ENCODE peak calls at places on chromosomes 5 and 9, in four cellular contexts. A is esophagus squamous epithelium, E is aorta, I is lung. X is an unnamed sample.

GRCh38 chr5:179608131-179608581 is 15.3 kb downstream of the HNRNPH1 start:
- DNase-seq in A (no peak), I (no peak), E (no peak), X (no peak)

GRCh38 chr9:129601082-129601674 is 19.7 kb downstream of the C9orf50 start:
- DNase-seq in I (no peak), A (no peak), E (no peak), X (no peak)

GRCh38 chr5:137034764-137035479 is 464.2 kb downstream of the SPOCK1 start:
- DNase-seq in I (no peak), A (no peak), E (no peak), X (no peak)

GRCh38 chr5:125536582-125536981 is 790.1 kb upstream of the ZNF608 start:
- DNase-seq in A (no peak), I (no peak), E (no peak), X (no peak)

GRCh38 chr5:168364738-168365550 is 73.5 kb downstream of the WWC1 start:
- DNase-seq in E (no peak), A (no peak), I (peak; percentile 82), X (no peak)

GRCh38 chr5:135156715-135157404 is 122.8 kb upstream of the PITX1 start:
- DNase-seq in A (no peak), I (no peak), E (no peak), X (no peak)

GRCh38 chr9:127538849-127539258 is 73.2 kb upstream of the STXBP1 start:
- DNase-seq in E (no peak), I (no peak), A (no peak), X (no peak)

GRCh38 chr5:151476054-151476453 is 28.7 kb downstream of the SLC36A1 start:
- DNase-seq in I (no peak), E (no peak), A (no peak), X (no peak)

GRCh38 chr9:107235765-107236442 is 47.2 kb upstream of the RAD23B start:
- DNase-seq in E (no peak), I (no peak), A (no peak), X (no peak)

GRCh38 chr5:172052454-172053236 is 46.2 kb upstream of the FBXW11 start:
- DNase-seq in A (no peak), E (peak; percentile 81), I (no peak), X (no peak)

GRCh38 chr5:139116256-139116655 is 81.9 kb downstream of the SIL1 start:
- DNase-seq in I (no peak), E (no peak), A (no peak), X (no peak)

GRCh38 chr9:12996971-12997370 is 222.2 kb downstream of the LURAP1L start:
- DNase-seq in I (no peak), A (no peak), E (no peak), X (peak; percentile 33)

GRCh38 chr5:138240690-138241385 is 27.7 kb upstream of the CDC23 start:
- DNase-seq in A (no peak), I (no peak), E (no peak), X (no peak)

GRCh38 chr9:29325855-29326254 is 1752.6 kb upstream of the C9orf72 start:
- DNase-seq in E (no peak), I (no peak), A (no peak), X (peak; percentile 7)

GRCh38 chr5:146233441-146233840 is 30.0 kb downstream of the RBM27 start:
- DNase-seq in E (peak; percentile 51), I (no peak), A (no peak), X (no peak)

GRCh38 chr5:6703791-6704190 is 9.4 kb upstream of the TENT4A start:
- DNase-seq in E (no peak), I (no peak), A (no peak), X (no peak)

GRCh38 chr5:71862661-71863060 is 143.6 kb downstream of the CARTPT start:
- DNase-seq in I (no peak), E (no peak), A (no peak), X (no peak)

GRCh38 chr5:165196961-165197360 is 1691.5 kb downstream of the MAT2B start:
- DNase-seq in A (no peak), I (no peak), E (no peak), X (peak; percentile 51)

GRCh38 chr5:9067129-9067528 is 478.7 kb downstream of the SEMA5A start:
- DNase-seq in A (no peak), E (no peak), I (no peak), X (no peak)

GRCh38 chr5:9066349-9066748 is 479.5 kb downstream of the SEMA5A start:
- DNase-seq in I (no peak), E (no peak), A (no peak), X (no peak)

GRCh38 chr5:9063615-9064245 is 482.1 kb downstream of the SEMA5A start:
- DNase-seq in I (no peak), E (no peak), A (no peak), X (no peak)

DNA sequence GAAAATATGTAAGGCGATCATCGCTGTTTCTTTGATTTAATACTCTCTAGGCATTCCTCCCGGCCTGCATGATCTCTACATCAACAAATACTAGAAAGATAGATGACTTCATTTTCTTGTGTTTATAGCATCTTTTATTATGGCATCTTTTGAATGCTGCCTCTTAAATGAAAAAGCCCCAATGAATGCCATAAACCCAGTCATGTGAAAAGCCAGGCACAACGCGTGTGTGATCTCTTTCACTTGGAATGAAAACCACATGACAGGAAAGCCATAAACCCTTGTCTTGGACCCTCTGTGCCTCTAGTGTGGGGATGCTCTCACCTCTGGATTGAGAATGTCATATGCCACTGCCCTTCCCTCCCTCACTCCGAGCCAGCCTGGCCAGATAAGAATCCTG is 476.2 kb downstream of the SEMA5A start:
- DNase-seq in A (no peak), I (no peak), E (no peak), X (no peak)
- H3K9me3 ChIP-seq in A (no peaks in the 10 kb centered on the region), I (no peaks in the 10 kb centered on the region), E (peaks cover 2% of the 10 kb centered on the region), X (peaks cover 3% of the 10 kb centered on the region)

GRCh38 chr5:18003312-18003711 is 369.1 kb downstream of the TAF11L14 start:
- DNase-seq in E (no peak), A (no peak), I (no peak), X (no peak)

GRCh38 chr5:18003784-18004183 is 369.5 kb downstream of the TAF11L14 start:
- DNase-seq in A (no peak), E (no peak), I (no peak), X (no peak)

GRCh38 chr5:17996002-17996401 is 361.7 kb downstream of the TAF11L14 start:
- DNase-seq in A (no peak), E (no peak), I (no peak), X (no peak)

DNA sequence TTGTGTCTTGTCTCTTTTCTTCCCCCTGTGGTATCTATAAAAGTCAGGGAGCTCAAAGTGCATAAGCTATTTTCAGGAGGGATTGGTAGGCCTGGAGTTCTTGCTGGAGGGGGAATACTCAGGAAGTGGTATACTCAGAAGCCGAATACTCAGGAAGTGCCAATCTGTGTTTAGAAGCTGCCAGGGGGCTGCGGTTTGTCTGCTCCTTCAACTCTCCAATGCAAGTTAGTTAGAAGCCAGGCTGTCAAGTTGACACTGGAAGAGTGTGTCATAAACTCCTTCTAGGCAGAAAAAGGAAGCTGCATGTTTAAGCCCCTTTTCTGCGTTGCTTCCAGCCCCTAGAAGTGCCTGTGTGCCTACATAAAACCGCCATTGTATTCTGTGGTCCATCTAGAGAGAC is 366.5 kb downstream of the TAF11L14 start:
- DNase-seq in A (no peak), E (no peak), I (no peak), X (no peak)
- H3K9me3 ChIP-seq in A (no peaks in the 10 kb centered on the region), E (no peaks in the 10 kb centered on the region), I (no peaks in the 10 kb centered on the region), X (no peaks in the 10 kb centered on the region)

GRCh38 chr5:158616707-158617106 is 483.0 kb downstream of the EBF1 start:
- DNase-seq in A (no peak), I (no peak), E (no peak), X (no peak)

GRCh38 chr5:158619083-158619788 is 480.5 kb downstream of the EBF1 start:
- DNase-seq in A (no peak), I (no peak), E (no peak), X (no peak)

GRCh38 chr5:158623971-158624370 is 475.7 kb downstream of the EBF1 start:
- DNase-seq in I (no peak), A (no peak), E (no peak), X (no peak)

DNA sequence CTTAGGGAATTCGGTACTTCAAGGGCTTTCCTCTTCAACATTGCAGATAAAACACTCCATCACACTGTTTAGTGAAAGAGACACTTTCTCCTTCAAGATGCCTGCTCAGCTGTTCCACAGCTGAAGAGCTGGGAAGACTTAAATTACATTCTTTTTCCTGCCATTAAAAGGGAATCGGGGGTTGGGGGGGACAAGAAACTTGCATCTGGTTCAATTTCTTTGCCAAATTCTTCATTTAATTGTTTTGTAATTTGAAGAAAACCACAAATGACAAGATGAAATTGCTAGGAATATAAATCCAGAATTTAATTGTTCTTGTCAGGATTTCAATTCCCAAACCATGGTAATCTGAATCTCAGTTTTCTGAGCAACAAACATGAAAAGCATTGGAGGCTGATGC is 478.3 kb downstream of the EBF1 start:
- DNase-seq in I (no peak), A (no peak), E (no peak), X (no peak)
- H3K9me3 ChIP-seq in I (no peaks in the 10 kb centered on the region), A (no peaks in the 10 kb centered on the region), E (no peaks in the 10 kb centered on the region), X (no peaks in the 10 kb centered on the region)

DNA sequence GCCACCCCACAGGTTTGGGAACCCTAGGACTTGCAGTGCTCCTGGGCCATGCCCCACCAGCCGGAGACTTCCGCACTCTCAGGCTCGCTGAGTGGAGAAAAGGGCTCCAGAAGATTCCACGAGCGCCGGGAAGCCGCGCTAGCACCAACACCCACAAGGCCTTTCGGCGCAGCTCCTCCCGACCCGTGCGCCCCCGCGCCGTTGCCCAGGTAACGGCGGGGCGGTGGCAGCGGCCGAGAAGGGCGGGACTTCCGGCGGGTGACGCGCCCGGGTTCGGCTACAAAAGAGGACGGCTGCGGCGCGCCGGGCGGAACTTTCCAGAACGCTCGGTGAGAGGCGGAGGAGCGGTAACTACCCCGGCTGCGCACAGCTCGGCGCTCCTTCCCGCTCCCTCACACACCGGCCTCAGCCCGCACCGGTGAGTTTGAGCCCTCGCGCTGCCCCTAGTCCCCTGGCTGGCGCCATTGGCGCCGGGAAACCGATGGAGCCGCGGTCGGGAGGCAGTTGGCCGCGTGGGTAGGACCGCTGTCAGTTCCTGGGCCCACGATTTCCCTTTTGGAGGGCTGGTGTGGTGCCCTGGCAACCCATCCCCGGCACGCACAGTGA is at the start of gene DNAJA1:
- DNase-seq in I (peak; percentile 93), E (peak; percentile 96), A (peak; percentile 57), X (peak; percentile 85)
- H3K9me3 ChIP-seq in I (no peaks in the 10 kb centered on the region), E (no peaks in the 10 kb centered on the region), A (no peaks in the 10 kb centered on the region), X (no peaks in the 10 kb centered on the region)

GRCh38 chr5:180850434-180851078 is 10.5 kb downstream of the ZFP62 start:
- DNase-seq in E (no peak), I (no peak), A (no peak), X (no peak)
- H3K9me3 ChIP-seq in E (peaks cover 16% of the 10 kb centered on the region), I (no peaks in the 10 kb centered on the region), A (peaks cover 33% of the 10 kb centered on the region), X (peaks cover 29% of the 10 kb centered on the region)

DNA sequence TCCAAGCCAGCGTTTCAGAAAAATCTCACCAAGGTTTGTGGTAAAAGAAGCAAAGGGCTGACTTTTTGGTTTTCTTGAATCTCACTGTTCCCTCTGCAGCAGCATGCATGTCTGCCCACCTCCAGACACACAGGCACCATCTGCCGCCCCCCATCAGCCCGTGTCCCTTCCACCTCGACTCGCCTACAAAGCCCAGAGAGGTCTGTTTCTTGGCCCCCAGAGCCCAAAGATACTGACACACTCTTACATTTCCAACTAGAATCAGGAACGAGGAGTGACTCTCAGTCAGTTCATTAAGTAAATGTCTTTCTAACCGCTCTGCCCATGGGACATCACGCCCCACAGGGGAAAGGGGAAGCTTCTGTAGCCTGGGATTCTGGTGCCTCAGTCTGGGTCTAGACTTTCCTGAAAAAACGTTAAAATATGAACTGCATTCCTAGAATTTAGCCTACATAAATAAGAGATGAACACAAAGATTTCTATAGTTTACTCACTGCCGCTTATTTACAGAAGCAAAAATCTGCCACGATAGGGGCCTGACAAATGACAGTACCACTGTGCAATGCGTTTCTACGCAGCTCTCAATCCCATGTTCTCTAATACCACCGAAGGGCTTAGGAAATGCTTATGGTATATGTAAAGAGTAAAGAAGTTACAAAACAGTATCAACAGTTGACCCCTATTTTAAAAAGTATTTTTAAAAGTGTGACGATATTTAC is 4.1 kb downstream of the IL4 start:
- DNase-seq in A (no peak), I (no peak), E (no peak), X (no peak)
- H3K9me3 ChIP-seq in A (no peaks in the 10 kb centered on the region), I (no peaks in the 10 kb centered on the region), E (no peaks in the 10 kb centered on the region), X (no peaks in the 10 kb centered on the region)